ENCODE peak calls at places on chromosomes 3 and 15, in seven cellular contexts. One of them, this sample, is unnamed.

GRCh38 chr3:9081201-9081818 is 118.0 kb upstream of the RAD18 start:
- DNase-seq in A172: no peak
- DNase-seq in fibroblast of the conjunctiva: no peak
- DNase-seq in Daoy: no peak
- DNase-seq in psoas muscle: no peak
- DNase-seq in RKO: no peak
- DNase-seq in HuH-7.5: no peak
- DNase-seq in this sample: no peak

GRCh38 chr3:68988740-68989139 is 24.7 kb downstream of the EOGT start:
- DNase-seq in A172: no peak
- DNase-seq in fibroblast of the conjunctiva: peak
- DNase-seq in Daoy: no peak
- DNase-seq in psoas muscle: no peak
- DNase-seq in RKO: no peak
- DNase-seq in HuH-7.5: no peak
- DNase-seq in this sample: no peak

GRCh38 chr3:37543692-37544091 is 318.0 kb upstream of the CTDSPL start:
- DNase-seq in A172: no peak
- DNase-seq in fibroblast of the conjunctiva: no peak
- DNase-seq in Daoy: no peak
- DNase-seq in psoas muscle: peak
- DNase-seq in RKO: no peak
- DNase-seq in HuH-7.5: no peak
- DNase-seq in this sample: no peak

GRCh38 chr15:96115642-96116041 is 214.9 kb upstream of the NR2F2 start:
- DNase-seq in A172: peak
- DNase-seq in fibroblast of the conjunctiva: no peak
- DNase-seq in Daoy: peak
- DNase-seq in psoas muscle: no peak
- DNase-seq in RKO: no peak
- DNase-seq in HuH-7.5: no peak
- DNase-seq in this sample: no peak

GRCh38 chr3:128193153-128193552 is 39.9 kb downstream of the EEFSEC start:
- DNase-seq in A172: no peak
- DNase-seq in fibroblast of the conjunctiva: no peak
- DNase-seq in Daoy: no peak
- DNase-seq in psoas muscle: no peak
- DNase-seq in RKO: no peak
- DNase-seq in HuH-7.5: no peak
- DNase-seq in this sample: no peak

GRCh38 chr3:29426302-29427226 is 145.7 kb downstream of the RBMS3 start:
- DNase-seq in A172: no peak
- DNase-seq in fibroblast of the conjunctiva: no peak
- DNase-seq in Daoy: no peak
- DNase-seq in psoas muscle: no peak
- DNase-seq in RKO: no peak
- DNase-seq in HuH-7.5: no peak
- DNase-seq in this sample: no peak

GRCh38 chr3:11381563-11381962 is 109.4 kb downstream of the ATG7 start:
- DNase-seq in A172: no peak
- DNase-seq in fibroblast of the conjunctiva: no peak
- DNase-seq in Daoy: peak
- DNase-seq in psoas muscle: no peak
- DNase-seq in RKO: no peak
- DNase-seq in HuH-7.5: no peak
- DNase-seq in this sample: no peak

GRCh38 chr15:99212401-99212800 is 37.0 kb downstream of the TTC23 start:
- DNase-seq in A172: peak
- DNase-seq in fibroblast of the conjunctiva: no peak
- DNase-seq in Daoy: peak
- DNase-seq in psoas muscle: peak
- DNase-seq in RKO: no peak
- DNase-seq in HuH-7.5: no peak
- DNase-seq in this sample: no peak

GRCh38 chr15:68333775-68334470 is 56.4 kb downstream of the FEM1B start:
- DNase-seq in A172: peak
- DNase-seq in fibroblast of the conjunctiva: no peak
- DNase-seq in Daoy: peak
- DNase-seq in psoas muscle: peak
- DNase-seq in RKO: peak
- DNase-seq in HuH-7.5: no peak
- DNase-seq in this sample: no peak

GRCh38 chr3:159028706-159029105 is 226.9 kb downstream of the MFSD1 start:
- DNase-seq in A172: no peak
- DNase-seq in fibroblast of the conjunctiva: no peak
- DNase-seq in Daoy: no peak
- DNase-seq in psoas muscle: no peak
- DNase-seq in RKO: no peak
- DNase-seq in HuH-7.5: no peak
- DNase-seq in this sample: no peak

GRCh38 chr15:98845138-98845884 is 162.3 kb downstream of the PGPEP1L start:
- DNase-seq in A172: no peak
- DNase-seq in fibroblast of the conjunctiva: no peak
- DNase-seq in Daoy: no peak
- DNase-seq in psoas muscle: no peak
- DNase-seq in RKO: no peak
- DNase-seq in HuH-7.5: no peak
- DNase-seq in this sample: no peak

GRCh38 chr3:30347679-30348216 is 258.7 kb upstream of the TGFBR2 start:
- DNase-seq in A172: peak
- DNase-seq in fibroblast of the conjunctiva: peak
- DNase-seq in Daoy: peak
- DNase-seq in psoas muscle: no peak
- DNase-seq in RKO: peak
- DNase-seq in HuH-7.5: no peak
- DNase-seq in this sample: peak

GRCh38 chr3:8500208-8500961 is 1.2 kb upstream of the LMCD1 start:
- DNase-seq in A172: no peak
- DNase-seq in fibroblast of the conjunctiva: no peak
- DNase-seq in Daoy: peak
- DNase-seq in psoas muscle: no peak
- DNase-seq in RKO: no peak
- DNase-seq in HuH-7.5: no peak
- DNase-seq in this sample: no peak

GRCh38 chr3:128064962-128065361 is 12.7 kb downstream of the SEC61A1 start:
- DNase-seq in A172: no peak
- DNase-seq in fibroblast of the conjunctiva: no peak
- DNase-seq in Daoy: no peak
- DNase-seq in psoas muscle: no peak
- DNase-seq in RKO: no peak
- DNase-seq in HuH-7.5: no peak
- DNase-seq in this sample: no peak

GRCh38 chr3:108241146-108241545 is 18.9 kb upstream of the IFT57 start:
- DNase-seq in A172: no peak
- DNase-seq in fibroblast of the conjunctiva: no peak
- DNase-seq in Daoy: no peak
- DNase-seq in psoas muscle: no peak
- DNase-seq in RKO: no peak
- DNase-seq in HuH-7.5: no peak
- DNase-seq in this sample: no peak

GRCh38 chr3:188358787-188359493 is 205.0 kb downstream of the LPP start:
- DNase-seq in A172: no peak
- DNase-seq in fibroblast of the conjunctiva: no peak
- DNase-seq in Daoy: no peak
- DNase-seq in psoas muscle: no peak
- DNase-seq in RKO: no peak
- DNase-seq in HuH-7.5: no peak
- DNase-seq in this sample: no peak

GRCh38 chr3:29408676-29409075 is 127.8 kb downstream of the RBMS3 start:
- DNase-seq in A172: no peak
- DNase-seq in fibroblast of the conjunctiva: no peak
- DNase-seq in Daoy: no peak
- DNase-seq in psoas muscle: no peak
- DNase-seq in RKO: no peak
- DNase-seq in HuH-7.5: no peak
- DNase-seq in this sample: no peak

GRCh38 chr3:191301017-191301416 is 28.2 kb upstream of the CCDC50 start:
- DNase-seq in A172: no peak
- DNase-seq in fibroblast of the conjunctiva: no peak
- DNase-seq in Daoy: no peak
- DNase-seq in psoas muscle: no peak
- DNase-seq in RKO: no peak
- DNase-seq in HuH-7.5: no peak
- DNase-seq in this sample: no peak

GRCh38 chr3:156373654-156374053 is 181.3 kb downstream of the SSR3 start:
- DNase-seq in A172: no peak
- DNase-seq in fibroblast of the conjunctiva: no peak
- DNase-seq in Daoy: no peak
- DNase-seq in psoas muscle: no peak
- DNase-seq in RKO: no peak
- DNase-seq in HuH-7.5: no peak
- DNase-seq in this sample: no peak

GRCh38 chr3:72346526-72346926 is 501.7 kb downstream of the SHQ1 start:
- DNase-seq in A172: peak
- DNase-seq in fibroblast of the conjunctiva: peak
- DNase-seq in Daoy: peak
- DNase-seq in psoas muscle: peak
- DNase-seq in RKO: no peak
- DNase-seq in HuH-7.5: no peak
- DNase-seq in this sample: peak

GRCh38 chr15:85443593-85444328 is 63.4 kb downstream of the AKAP13 start:
- DNase-seq in A172: peak
- DNase-seq in fibroblast of the conjunctiva: peak
- DNase-seq in Daoy: peak
- DNase-seq in psoas muscle: no peak
- DNase-seq in RKO: peak
- DNase-seq in HuH-7.5: peak
- DNase-seq in this sample: no peak

GRCh38 chr3:75985432-75985831 is 200.1 kb upstream of the ZNF717 start:
- DNase-seq in A172: no peak
- DNase-seq in fibroblast of the conjunctiva: no peak
- DNase-seq in Daoy: no peak
- DNase-seq in psoas muscle: no peak
- DNase-seq in RKO: no peak
- DNase-seq in HuH-7.5: no peak
- DNase-seq in this sample: no peak

GRCh38 chr3:126946387-126946786 is 36.5 kb upstream of the PLXNA1 start:
- DNase-seq in A172: no peak
- DNase-seq in fibroblast of the conjunctiva: no peak
- DNase-seq in Daoy: no peak
- DNase-seq in psoas muscle: no peak
- DNase-seq in RKO: no peak
- DNase-seq in HuH-7.5: no peak
- DNase-seq in this sample: no peak

GRCh38 chr3:133114198-133114597 is 76.0 kb downstream of the TMEM108 start:
- DNase-seq in A172: no peak
- DNase-seq in fibroblast of the conjunctiva: no peak
- DNase-seq in Daoy: peak
- DNase-seq in psoas muscle: no peak
- DNase-seq in RKO: no peak
- DNase-seq in HuH-7.5: no peak
- DNase-seq in this sample: no peak

This sample was measured in HFF-Myc.